ENCODE peak calls at places on chromosomes 12 and 14, in four cellular contexts. O, A, M and V are unnamed samples.

GRCh38 chr14:56004807-56005579 is 113.2 kb upstream of the PELI2 start:
- DNase-seq in O (no peak), A (no peak), M (peak; percentile 90), V (peak; percentile 60)

GRCh38 chr12:55443776-55444175 is at the start of gene OR6C2:
- DNase-seq in O (no peak), A (no peak), M (no peak), V (no peak)

GRCh38 chr12:1630081-1630826 is 1.2 kb downstream of the WNT5B start:
- DNase-seq in O (no peak), A (no peak), M (peak; percentile 26), V (peak; percentile 88)

GRCh38 chr12:75334384-75335030 is at the start of gene GLIPR1L1:
- DNase-seq in O (peak; percentile 69), A (peak; percentile 89), M (peak; percentile 90), V (peak; percentile 81)

GRCh38 chr14:94059998-94060397 is 21.0 kb downstream of the DDX24 start:
- DNase-seq in O (no peak), A (no peak), M (no peak), V (no peak)

GRCh38 chr14:89435527-89436273 is 18.7 kb upstream of the FOXN3 start:
- DNase-seq in O (no peak), A (no peak), M (peak; percentile 17), V (no peak)

GRCh38 chr12:27468241-27468640 is 21.7 kb downstream of the SMCO2 start:
- DNase-seq in O (no peak), A (no peak), M (no peak), V (no peak)

GRCh38 chr12:121578230-121579189 is 2.3 kb downstream of the KDM2B start:
- DNase-seq in O (no peak), A (no peak), M (peak; percentile 48), V (peak; percentile 74)

GRCh38 chr12:54413284-54414190 is 5.5 kb downstream of the ITGA5 start:
- DNase-seq in O (peak; percentile 78), A (peak; percentile 89), M (peak; percentile 48), V (peak; percentile 77)

GRCh38 chr12:126976574-126976973 is 1290.4 kb upstream of the TMEM132C start:
- DNase-seq in O (no peak), A (no peak), M (no peak), V (no peak)

GRCh38 chr12:99259040-99259934 is 388.3 kb upstream of the GARIN6 start:
- DNase-seq in O (no peak), A (no peak), M (peak; percentile 6), V (no peak)

GRCh38 chr14:92105073-92105844 is 1.1 kb downstream of the ATXN3 start:
- DNase-seq in O (no peak), A (no peak), M (peak; percentile 54), V (peak; percentile 83)

GRCh38 chr12:7102582-7102981 is 6.4 kb downstream of the C1RL start:
- DNase-seq in O (no peak), A (peak; percentile 13), M (no peak), V (no peak)

GRCh38 chr12:113468365-113469223 is 3.1 kb downstream of the LHX5 start:
- DNase-seq in O (no peak), A (no peak), M (no peak), V (peak; percentile 85)

GRCh38 chr14:27506272-27506671 is 908.4 kb upstream of the NOVA1 start:
- DNase-seq in O (no peak), A (no peak), M (no peak), V (no peak)
- TF ChIP-seq CTCF in O (no peak), A (no peak), M (no peak), V (no peak)

GRCh38 chr14:90703841-90704240 is 112.4 kb downstream of the TTC7B start:
- DNase-seq in O (no peak), A (no peak), M (no peak), V (no peak)

GRCh38 chr14:90705052-90705392 is 111.2 kb downstream of the TTC7B start:
- DNase-seq in O (no peak), A (no peak), M (no peak), V (no peak)

GRCh38 chr14:90699016-90699415 is 117.2 kb downstream of the TTC7B start:
- DNase-seq in O (no peak), A (no peak), M (no peak), V (no peak)

GRCh38 chr14:90700928-90701776 is 115.1 kb downstream of the TTC7B start:
- DNase-seq in O (no peak), A (no peak), M (no peak), V (no peak)

DNA sequence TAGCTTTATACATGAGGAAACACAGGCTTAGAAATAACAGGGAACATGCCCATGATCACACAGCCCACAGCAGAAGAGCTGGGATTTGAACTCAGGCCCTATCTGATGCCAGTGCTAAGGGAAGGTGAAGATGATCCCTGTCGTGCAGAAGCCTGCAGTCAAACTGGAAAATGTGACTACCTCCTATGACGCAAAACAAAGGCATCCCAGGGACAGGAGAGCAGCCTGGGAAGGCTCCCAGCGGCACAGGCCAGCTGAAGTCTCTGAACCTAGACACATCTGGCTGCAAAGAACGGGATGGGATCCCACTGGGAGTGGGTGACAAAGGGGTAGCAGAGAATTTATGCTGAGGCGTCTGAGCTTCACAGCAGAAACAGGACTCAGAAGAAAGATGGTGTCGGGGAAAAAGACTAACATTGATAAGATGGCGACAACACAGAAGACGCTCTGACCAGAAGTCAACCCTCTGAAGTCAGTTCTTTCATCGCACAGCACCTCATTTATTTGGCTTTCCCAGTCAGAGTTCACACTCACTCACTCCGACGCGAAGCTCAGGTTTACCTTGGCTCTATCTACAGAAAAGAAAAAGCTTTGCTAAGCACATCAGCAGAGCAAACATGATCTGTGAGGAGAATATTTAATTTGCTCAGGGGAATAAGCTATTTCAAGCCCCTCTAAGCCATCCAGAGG is 111.7 kb downstream of the TTC7B start:
- DNase-seq in O (no peak), A (no peak), M (no peak), V (no peak)
- H3K27ac ChIP-seq in O (no peak overlapping the region), A (no peak overlapping the region), M (no peak overlapping the region), V (no peak overlapping the region)

GRCh38 chr12:19066471-19067001 is 63.0 kb upstream of the PLEKHA5 start:
- DNase-seq in O (no peak), A (no peak), M (no peak), V (no peak)
- TF ChIP-seq CTCF in O (no peak), A (no peak), M (no peak), V (no peak)

GRCh38 chr12:30482650-30483049 is 213.0 kb downstream of the IPO8 start:
- DNase-seq in O (no peak), A (no peak), M (no peak), V (no peak)
- H3K27ac ChIP-seq in O (no peak overlapping the region), A (no peak overlapping the region), M (no peak overlapping the region), V (no peak overlapping the region)

DNA sequence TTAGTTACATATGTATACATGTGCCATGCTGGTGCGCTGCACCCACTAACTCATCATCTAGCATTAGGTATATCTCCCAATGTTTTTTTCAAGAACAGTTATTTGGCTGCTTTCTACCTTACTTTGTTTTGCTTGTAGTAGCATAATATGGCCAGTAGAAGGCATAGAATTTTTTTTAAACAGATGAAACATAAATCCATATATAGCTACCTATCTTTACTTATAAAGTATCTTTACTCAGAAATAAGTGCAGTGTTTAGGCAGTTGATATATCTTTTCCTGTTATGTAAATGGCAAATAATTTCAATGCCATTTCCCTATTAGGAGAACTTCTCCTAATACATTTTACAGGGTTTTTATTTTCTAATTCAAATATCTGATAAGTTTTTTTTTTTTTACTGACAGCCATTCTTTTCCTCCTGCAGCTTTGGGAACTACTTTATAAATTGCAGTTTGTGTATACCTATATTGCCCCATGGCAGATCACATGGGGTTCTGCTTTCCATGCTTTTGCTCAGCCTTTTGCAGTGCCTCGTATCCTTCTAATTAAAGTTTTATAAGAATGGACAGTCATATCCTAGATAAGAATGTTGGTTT is 143.1 kb downstream of the PCNX1 start:
- DNase-seq in O (no peak), A (no peak), M (peak; percentile 27), V (peak; percentile 27)
- TF ChIP-seq CTCF in O (peak; percentile 52), A (no peak), M (peak; percentile 41), V (peak; percentile 44)